ENCODE peak calls at places on chromosomes 13 and 19, in six cellular contexts. U is mucosa of gallbladder; X is CD4-positive, alpha-beta T cell; J is SIG-M5; I is endothelial cell; E is tibial artery. D is an unnamed sample.
A peak's percentile ranks its signal among the peaks of the same experiment; 100 is the strongest.

GRCh38 chr13:60838581-60838980 is 441.6 kb downstream of the TDRD3 start:
- DNase-seq in U (no peak), X (no peak), J (peak; percentile 71), I (no peak), E (no peak), D (no peak)

GRCh38 chr19:33477781-33478180 is 43.8 kb downstream of the PEPD start:
- DNase-seq in U (no peak), X (no peak), J (no peak), I (no peak), E (peak; percentile 5), D (no peak)

GRCh38 chr13:104365430-104365829 is 1299.2 kb upstream of the SLC10A2 start:
- DNase-seq in U (no peak), X (no peak), J (no peak), I (no peak), E (no peak), D (no peak)

GRCh38 chr13:38366954-38367645 is 17.4 kb downstream of the UFM1 start:
- DNase-seq in U (no peak), X (no peak), J (no peak), I (no peak), E (no peak), D (no peak)

GRCh38 chr19:534088-534487 is 2.5 kb downstream of the CDC34 start:
- DNase-seq in U (no peak), X (no peak), J (no peak), I (no peak), E (no peak), D (no peak)

GRCh38 chr13:106156468-106156867 is 379.0 kb downstream of the EFNB2 start:
- DNase-seq in U (no peak), X (no peak), J (no peak), I (no peak), E (no peak), D (no peak)

GRCh38 chr19:40370997-40371801 is 18.8 kb downstream of the HIPK4 start:
- DNase-seq in U (no peak), X (no peak), J (no peak), I (no peak), E (no peak), D (no peak)

GRCh38 chr19:15449620-15450527 is at the start of gene WIZ:
- DNase-seq in U (peak; percentile 84), X (peak; percentile 76), J (no peak), I (peak; percentile 81), E (peak; percentile 90), D (peak; percentile 90)

GRCh38 chr19:35404879-35405622 is 34.2 kb downstream of the GPR42 start:
- DNase-seq in U (peak; percentile 11), X (no peak), J (no peak), I (no peak), E (no peak), D (no peak)

GRCh38 chr13:99136427-99136954 is 64.2 kb upstream of the UBAC2 start:
- DNase-seq in U (no peak), X (no peak), J (no peak), I (no peak), E (no peak), D (no peak)

GRCh38 chr19:17830567-17831418 is 9.5 kb upstream of the INSL3 start:
- DNase-seq in U (peak; percentile 91), X (peak; percentile 38), J (no peak), I (peak; percentile 88), E (no peak), D (peak; percentile 43)

GRCh38 chr19:51339687-51340656 is 2.0 kb downstream of the VSIG10L start:
- DNase-seq in U (peak; percentile 99), X (peak; percentile 73), J (peak; percentile 57), I (peak; percentile 99), E (peak; percentile 100), D (peak; percentile 33)

GRCh38 chr19:14398563-14398962 is 17.3 kb downstream of the ADGRE5 start:
- DNase-seq in U (no peak), X (no peak), J (no peak), I (no peak), E (no peak), D (no peak)

GRCh38 chr13:51475727-51476521 is 23.1 kb upstream of the INTS6 start:
- DNase-seq in U (no peak), X (no peak), J (no peak), I (no peak), E (no peak), D (no peak)

GRCh38 chr13:19592657-19593175 is 31.4 kb upstream of the TPTE2 start:
- DNase-seq in U (no peak), X (no peak), J (no peak), I (no peak), E (no peak), D (no peak)

GRCh38 chr13:75787249-75787940 is 151.3 kb downstream of the LMO7 start:
- DNase-seq in U (no peak), X (no peak), J (no peak), I (no peak), E (no peak), D (no peak)

GRCh38 chr19:10260141-10260584 is 8.1 kb downstream of the MRPL4 start:
- DNase-seq in U (no peak), X (no peak), J (no peak), I (no peak), E (no peak), D (no peak)

GRCh38 chr13:114096811-114097503 is 35.5 kb downstream of the RASA3 start:
- DNase-seq in U (no peak), X (no peak), J (no peak), I (no peak), E (peak; percentile 56), D (no peak)

GRCh38 chr19:45046355-45046754 is 7.5 kb downstream of the CLASRP start:
- DNase-seq in U (no peak), X (no peak), J (no peak), I (no peak), E (no peak), D (no peak)

GRCh38 chr19:15368798-15369593 is 10.6 kb downstream of the AKAP8 start:
- DNase-seq in U (no peak), X (no peak), J (no peak), I (no peak), E (no peak), D (no peak)

GRCh38 chr13:101218484-101218883 is 197.8 kb downstream of the NALCN start:
- DNase-seq in U (no peak), X (no peak), J (no peak), I (no peak), E (no peak), D (no peak)

GRCh38 chr13:49356224-49356623 is 87.6 kb downstream of the CAB39L start:
- DNase-seq in U (no peak), X (no peak), J (no peak), I (no peak), E (no peak), D (no peak)

GRCh38 chr13:32472194-32472621 is 44.3 kb upstream of the N4BP2L1 start:
- DNase-seq in U (no peak), X (no peak), J (no peak), I (no peak), E (no peak), D (no peak)

GRCh38 chr19:58356236-58356970 is 3.1 kb upstream of the A1BG start:
- DNase-seq in U (no peak), X (peak; percentile 22), J (no peak), I (no peak), E (no peak), D (peak; percentile 25)

GRCh38 chr13:56351041-56351440 is 789.7 kb upstream of the PRR20A start:
- DNase-seq in U (no peak), X (no peak), J (no peak), I (no peak), E (no peak), D (no peak)

GRCh38 chr13:99045396-99045795 is 67.5 kb upstream of the DOCK9 start:
- DNase-seq in U (no peak), X (no peak), J (no peak), I (no peak), E (no peak), D (no peak)

GRCh38 chr19:17557461-17557860 is 2.0 kb downstream of the COLGALT1 start:
- DNase-seq in U (no peak), X (no peak), J (peak; percentile 44), I (no peak), E (no peak), D (no peak)

GRCh38 chr13:38590796-38591507 is 95.9 kb upstream of the FREM2 start:
- DNase-seq in U (peak; percentile 69), X (no peak), J (no peak), I (no peak), E (no peak), D (no peak)

GRCh38 chr19:16160943-16161560 is 12.3 kb downstream of the CIB3 start:
- DNase-seq in U (no peak), X (no peak), J (no peak), I (no peak), E (no peak), D (no peak)

GRCh38 chr19:28687296-28687695 is 525.7 kb downstream of the UQCRFS1 start:
- DNase-seq in U (no peak), X (no peak), J (no peak), I (no peak), E (no peak), D (no peak)

GRCh38 chr19:23313196-23313595 is 63.0 kb upstream of the ZNF724 start:
- DNase-seq in U (no peak), X (no peak), J (no peak), I (no peak), E (no peak), D (no peak)

GRCh38 chr19:2962018-2962670 is 15.2 kb upstream of the TLE6 start:
- DNase-seq in U (peak; percentile 72), X (peak; percentile 43), J (peak; percentile 33), I (peak; percentile 73), E (no peak), D (peak; percentile 62)